ENCODE peak calls at places on chromosomes 13 and 19, in nine cellular contexts. A, R, H, W, V, S, N, P and J are unnamed samples. For H3K27me3, the result is how much of the 10 kb centered on the place peaks cover.

GRCh38 chr19:16441661-16442071 is 30.1 kb downstream of the EPS15L1 start:
- DNase-seq in V (no peak), P (no peak), A (no peak), W (no peak), S (no peak), N (no peak), R (no peak), H (no peak), J (no peak)

GRCh38 chr13:78601124-78601885 is 2.0 kb downstream of the POU4F1 start:
- DNase-seq in W (no peak), P (peak), S (no peak), V (no peak), A (no peak), H (no peak), N (peak), R (no peak), J (no peak)

GRCh38 chr19:39771751-39772150 is 6.9 kb upstream of the LEUTX start:
- DNase-seq in V (no peak), W (no peak), S (no peak), R (no peak), H (no peak), N (no peak), A (no peak), P (no peak), J (no peak)

GRCh38 chr19:19134687-19135158 is 3.6 kb downstream of the TMEM161A start:
- DNase-seq in H (no peak), A (peak), R (no peak), W (no peak), N (no peak), P (no peak), V (no peak), S (no peak), J (peak)

GRCh38 chr13:45121421-45121820 is 1.1 kb downstream of the GTF2F2 start:
- DNase-seq in H (peak), N (no peak), A (no peak), P (peak), R (no peak), S (no peak), V (no peak), W (peak), J (no peak)

GRCh38 chr19:34411216-34411615 is 7.0 kb downstream of the PDCD2L start:
- DNase-seq in V (no peak), S (no peak), R (no peak), H (no peak), N (peak), A (no peak), W (no peak), P (no peak), J (no peak)

GRCh38 chr13:39051157-39051556 is 12.9 kb downstream of the NHLRC3 start:
- DNase-seq in V (peak), W (no peak), N (no peak), S (peak), R (no peak), H (peak), A (no peak), P (peak), J (no peak)

GRCh38 chr19:16326401-16327130 is 1.9 kb downstream of the KLF2 start:
- DNase-seq in P (peak), N (no peak), W (no peak), A (no peak), V (no peak), H (no peak), S (no peak), R (peak), J (peak)

GRCh38 chr19:11152318-11153062 is 3.1 kb downstream of the SPC24 start:
- DNase-seq in W (no peak), A (peak), V (peak), N (no peak), R (no peak), S (no peak), P (peak), H (peak), J (no peak)

GRCh38 chr19:16249826-16250434 is 52.2 kb downstream of the AP1M1 start:
- DNase-seq in R (no peak), V (peak), N (no peak), P (peak), W (no peak), S (no peak), H (no peak), A (no peak), J (no peak)

GRCh38 chr13:49540552-49540951 is 44.8 kb downstream of the PHF11 start:
- DNase-seq in P (peak), A (no peak), S (no peak), H (no peak), N (no peak), R (no peak), V (peak), W (no peak), J (no peak)

GRCh38 chr19:30070198-30070969 is 128.3 kb downstream of the URI1 start:
- DNase-seq in S (no peak), N (peak), P (no peak), H (no peak), V (no peak), A (no peak), W (no peak), R (no peak), J (no peak)

GRCh38 chr19:57830071-57830602 is at the start of gene ZNF587B:
- DNase-seq in V (peak), N (no peak), S (no peak), P (peak), H (peak), W (peak), R (peak), A (peak), J (no peak)

DNA sequence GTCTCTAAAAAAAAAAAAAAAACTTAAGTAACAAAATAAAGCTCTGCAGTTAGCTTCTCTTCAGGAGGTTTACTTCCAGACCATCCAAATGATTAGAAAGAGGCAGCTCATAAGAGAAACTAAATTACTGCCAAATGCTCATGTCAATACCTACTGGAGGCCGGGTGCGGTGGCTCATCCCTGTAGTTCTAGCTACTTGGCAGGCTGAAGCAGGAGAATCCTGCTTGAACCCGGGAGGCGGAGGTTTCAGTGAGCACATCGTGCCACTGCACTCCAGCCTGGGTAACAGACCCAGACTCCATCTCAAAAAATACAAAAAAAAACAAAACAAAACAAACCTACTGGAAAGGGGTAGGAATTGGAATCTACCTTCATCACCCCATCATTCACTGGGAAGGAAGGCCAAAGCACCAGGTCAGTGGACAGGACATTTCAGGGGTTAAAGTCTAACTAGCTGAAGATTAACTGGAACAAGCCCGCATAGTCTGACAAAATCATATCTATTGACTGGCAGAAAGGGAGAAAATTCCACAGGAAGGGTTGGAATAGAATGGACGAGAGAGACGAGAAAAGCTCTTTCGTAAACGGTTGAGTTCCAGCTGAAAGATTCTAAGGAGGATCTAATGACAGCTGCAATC is 1.3 kb downstream of the ZFP14 start:
- DNase-seq in N (no peak), V (no peak), S (no peak), A (no peak), W (no peak), R (no peak), P (no peak), H (no peak), J (no peak)
- H3K4me3 ChIP-seq in N (peak), V (peak), S (peak), A (peak), W (no peak), R (peak), P (peak), H (peak), J (no peak)

DNA sequence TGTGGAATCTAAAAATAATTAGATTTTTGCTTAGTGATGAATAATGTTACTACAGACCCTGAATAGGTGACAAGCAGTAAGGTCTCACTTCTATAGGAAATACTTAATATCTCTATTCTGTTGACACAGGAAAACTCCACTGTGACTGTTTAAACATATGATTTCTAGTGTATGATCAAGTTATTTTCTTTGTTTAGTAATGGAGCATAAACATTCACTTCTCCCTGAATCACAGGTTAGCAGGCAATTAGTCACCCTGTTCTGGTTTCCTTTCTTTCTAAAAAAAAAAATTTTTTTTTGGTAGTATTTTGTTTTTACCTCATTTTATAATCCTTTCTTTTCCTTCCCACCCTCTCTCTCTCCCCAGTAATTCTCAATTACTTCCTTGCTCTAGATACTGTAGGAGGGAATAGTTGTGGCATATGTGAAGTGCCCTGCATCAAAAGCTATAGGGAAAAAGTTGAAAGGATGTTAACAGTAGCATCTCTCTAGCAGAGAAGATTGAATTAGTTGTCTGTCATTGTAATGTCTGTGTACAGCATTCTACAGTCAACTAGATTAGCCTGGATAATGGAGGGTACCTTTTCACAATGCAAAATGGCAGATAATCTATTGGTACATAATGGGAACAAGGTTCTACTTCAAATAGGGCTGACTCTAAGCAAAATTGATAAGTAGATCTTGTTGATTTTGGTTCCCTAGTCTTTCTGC is 3.5 kb downstream of the HS6ST3 start:
- DNase-seq in P (no peak), R (no peak), S (no peak), H (no peak), A (no peak), N (no peak), W (no peak), V (no peak), J (no peak)
- H3K27me3 ChIP-seq in P (half or more), R (under half), S (under half), H (under half), A (half or more), N (half or more), W (under half), V (under half), J (under half)

GRCh38 chr13:99228737-99229691 is 28.4 kb downstream of the UBAC2 start:
- DNase-seq in W (peak), S (peak), V (peak), A (no peak), R (no peak), P (no peak), N (no peak), H (peak), J (no peak)
- H3K4me3 ChIP-seq in W (no peak), S (no peak), V (peak), A (peak), R (no peak), P (no peak), N (no peak), H (no peak), J (no peak)

GRCh38 chr13:96991072-96991471 is 3.2 kb downstream of the OXGR1 start:
- DNase-seq in V (no peak), A (no peak), H (no peak), R (no peak), P (no peak), N (no peak), S (no peak), W (no peak), J (no peak)

GRCh38 chr13:96993660-96994029 is 631 bp downstream of the OXGR1 start:
- DNase-seq in V (no peak), H (no peak), N (no peak), P (no peak), W (no peak), R (no peak), S (no peak), A (no peak), J (no peak)

GRCh38 chr13:96994849-96995243 is 570 bp upstream of the OXGR1 start:
- DNase-seq in P (no peak), R (no peak), N (no peak), V (no peak), H (no peak), W (no peak), S (no peak), A (no peak), J (no peak)

GRCh38 chr13:96994030-96994848 is at the start of gene OXGR1:
- DNase-seq in N (no peak), R (no peak), A (no peak), S (no peak), H (no peak), P (no peak), W (no peak), V (no peak), J (no peak)

DNA sequence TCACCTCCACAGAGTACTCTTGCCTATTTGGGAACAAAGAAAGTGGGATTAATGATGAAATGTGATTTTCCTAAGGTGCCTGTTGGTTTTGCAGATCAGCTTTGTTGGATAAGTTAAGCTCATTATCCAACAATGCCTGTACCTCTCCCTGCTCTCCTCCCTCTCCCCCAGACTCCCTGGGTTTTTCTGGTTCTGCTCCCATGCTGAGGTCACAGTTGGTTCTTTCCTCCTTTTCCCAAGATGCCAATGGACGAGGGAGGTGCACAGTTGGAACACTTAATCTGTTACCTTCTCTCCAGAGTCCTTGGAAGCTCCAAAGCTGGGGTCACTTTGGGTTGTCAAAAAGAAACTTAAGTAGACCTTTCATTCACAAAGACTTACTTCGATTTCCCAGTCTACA is 1.6 kb downstream of the OXGR1 start:
- DNase-seq in S (no peak), A (no peak), N (no peak), V (no peak), P (no peak), R (no peak), H (no peak), W (no peak), J (no peak)
- H3K27me3 ChIP-seq in S (under half), A (half or more), N (under half), V (under half), P (half or more), R (under half), H (under half), W (under half), J (under half)

DNA sequence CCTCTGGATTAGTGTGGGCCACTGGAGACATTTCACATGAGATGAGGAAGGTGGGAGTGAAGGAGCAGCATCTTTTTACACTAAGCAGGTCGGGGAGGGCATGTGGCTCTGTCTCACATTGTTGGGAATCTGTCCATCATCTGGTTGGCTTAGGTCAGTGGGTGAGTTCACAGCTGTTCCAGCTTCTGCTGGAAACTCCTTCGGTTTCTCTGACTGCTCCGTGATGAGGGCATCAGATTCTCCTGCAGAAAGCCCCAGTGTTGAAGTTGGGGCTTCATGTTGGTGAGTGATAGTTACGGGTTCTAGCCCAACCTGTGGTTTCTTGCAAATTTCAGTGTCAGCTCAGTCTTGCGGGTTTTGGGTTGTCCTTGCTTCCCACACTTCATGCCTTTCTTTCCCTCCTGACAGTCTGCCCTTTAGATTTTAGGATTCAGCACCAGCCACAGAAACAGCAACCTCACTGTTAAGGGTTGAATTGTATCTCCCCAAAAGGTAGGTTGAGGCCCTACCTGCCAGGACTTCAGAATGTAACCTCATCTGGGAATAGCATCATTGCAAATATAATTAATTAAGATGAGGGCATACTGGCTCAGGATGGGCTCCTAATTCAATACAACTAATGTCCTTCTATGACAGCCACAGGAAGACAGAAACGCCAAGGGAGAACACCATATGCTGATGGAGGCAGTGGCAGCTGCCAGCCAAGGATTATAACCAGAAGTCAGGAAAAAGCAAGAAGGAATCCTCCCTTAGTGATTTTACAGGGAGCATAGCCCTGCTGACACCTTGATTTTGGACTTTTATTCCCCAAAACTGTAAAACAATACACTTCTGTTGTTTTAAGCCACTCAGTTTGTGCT is 7.6 kb upstream of the ALOX5AP start:
- DNase-seq in A (no peak), W (no peak), V (no peak), P (no peak), R (no peak), S (no peak), H (no peak), N (no peak), J (no peak)
- H3K4me3 ChIP-seq in A (no peak), W (no peak), V (no peak), P (no peak), R (no peak), S (no peak), H (no peak), N (no peak), J (no peak)

GRCh38 chr19:38391911-38392464 is 3.5 kb downstream of the SPRED3 start:
- DNase-seq in S (no peak), R (no peak), W (no peak), P (no peak), A (no peak), V (no peak), H (no peak), N (no peak), J (no peak)

GRCh38 chr19:38399081-38399480 is 3.8 kb upstream of the FAM98C start:
- DNase-seq in P (no peak), W (no peak), S (no peak), A (no peak), R (no peak), V (no peak), H (no peak), N (no peak), J (no peak)

GRCh38 chr19:38392707-38393308 is 4.3 kb downstream of the SPRED3 start:
- DNase-seq in V (peak), R (no peak), P (peak), N (no peak), A (no peak), W (peak), H (peak), S (no peak), J (no peak)

GRCh38 chr19:38394488-38394887 is 6.0 kb downstream of the SPRED3 start:
- DNase-seq in N (no peak), H (no peak), A (no peak), V (no peak), S (no peak), P (peak), W (peak), R (no peak), J (peak)

DNA sequence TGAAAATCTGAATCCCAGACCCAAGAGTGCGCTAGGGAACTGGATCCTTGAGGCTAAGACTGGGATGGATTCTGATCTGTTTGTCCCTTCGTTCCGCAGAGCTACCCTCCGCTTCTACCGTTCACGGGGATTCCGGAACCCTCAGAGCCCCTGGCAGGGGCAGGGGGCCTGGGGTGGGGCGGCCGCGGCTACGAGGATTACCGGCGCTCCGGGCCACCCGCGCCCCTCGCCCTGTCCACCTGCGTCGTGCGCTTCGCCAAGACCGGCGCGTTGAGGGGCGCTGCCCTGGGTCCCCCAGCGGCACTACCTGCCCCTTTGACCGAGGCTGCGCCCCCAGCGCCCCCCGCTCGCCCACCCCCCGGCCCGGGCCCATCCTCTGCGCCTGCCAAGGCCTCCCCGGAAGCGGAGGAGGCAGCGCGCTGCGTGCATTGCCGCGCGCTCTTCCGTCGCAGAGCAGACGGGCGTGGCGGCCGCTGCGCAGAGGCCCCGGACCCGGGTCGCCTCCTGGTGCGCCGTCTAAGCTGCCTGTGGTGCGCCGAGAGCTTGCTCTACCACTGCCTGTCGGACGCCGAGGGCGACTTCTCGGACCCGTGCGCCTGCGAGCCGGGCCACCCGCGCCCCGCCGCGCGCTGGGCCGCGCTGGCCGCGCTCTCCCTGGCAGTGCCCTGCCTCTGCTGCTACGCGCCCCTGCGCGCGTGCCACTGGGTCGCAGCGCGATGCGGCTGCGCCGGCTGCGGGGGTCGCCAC is 7.1 kb downstream of the SPRED3 start:
- DNase-seq in R (no peak), P (no peak), W (no peak), A (no peak), N (no peak), V (no peak), H (no peak), S (no peak), J (no peak)
- H3K27me3 ChIP-seq in R (under half), P (under half), W (under half), A (half or more), N (under half), V (under half), H (under half), S (under half), J (under half)

GRCh38 chr19:8576273-8576993 is 809 bp downstream of the MYO1F start:
- DNase-seq in P (no peak), N (no peak), H (no peak), V (no peak), A (no peak), R (peak), W (no peak), S (no peak), J (no peak)
- H3K4me3 ChIP-seq in P (no peak), N (no peak), H (no peak), V (no peak), A (peak), R (peak), W (no peak), S (no peak), J (peak)